ENCODE peak calls at places on chromosomes 6 and 20, in four cellular contexts. Z is HL-60, L is AG08396, B is NCI-H460. S is an unnamed sample.
A peak's percentile ranks its signal among the peaks of the same experiment; 100 is the strongest.

GRCh38 chr6:9593566-9593965 is 821.3 kb downstream of the TFAP2A start:
- DNase-seq in Z (no peak), L (no peak), B (no peak), S (no peak)

GRCh38 chr6:134217110-134217509 is 100.8 kb downstream of the SGK1 start:
- DNase-seq in Z (no peak), L (peak; percentile 55), B (no peak), S (no peak)

GRCh38 chr20:13546497-13547131 is 92.1 kb downstream of the TASP1 start:
- DNase-seq in Z (peak; percentile 53), L (peak; percentile 43), B (peak; percentile 69), S (peak; percentile 59)

GRCh38 chr6:47700051-47700450 is 1.7 kb downstream of the ADGRF4 start:
- DNase-seq in Z (no peak), L (peak; percentile 14), B (no peak), S (no peak)

GRCh38 chr6:15270402-15270801 is 24.5 kb downstream of the JARID2 start:
- DNase-seq in Z (no peak), L (no peak), B (no peak), S (no peak)

GRCh38 chr6:1771324-1771723 is 161.6 kb downstream of the FOXC1 start:
- DNase-seq in Z (no peak), L (no peak), B (no peak), S (no peak)

GRCh38 chr6:48113130-48113529 is 2.1 kb upstream of the PTCHD4 start:
- DNase-seq in Z (no peak), L (no peak), B (no peak), S (no peak)

GRCh38 chr6:16633465-16633864 is 127.8 kb downstream of the ATXN1 start:
- DNase-seq in Z (no peak), L (no peak), B (peak; percentile 8), S (no peak)

GRCh38 chr6:107129370-107129925 is 14.1 kb upstream of the BEND3 start:
- DNase-seq in Z (no peak), L (no peak), B (no peak), S (no peak)

GRCh38 chr20:38651154-38651553 is 49.5 kb downstream of the ARHGAP40 start:
- DNase-seq in Z (no peak), L (no peak), B (no peak), S (no peak)

GRCh38 chr6:137188855-137189254 is 15.4 kb upstream of the IL22RA2 start:
- DNase-seq in Z (no peak), L (no peak), B (no peak), S (no peak)

GRCh38 chr6:8240316-8240715 is 138.0 kb upstream of the EEF1E1 start:
- DNase-seq in Z (no peak), L (no peak), B (no peak), S (no peak)

GRCh38 chr20:61673152-61673551 is 392.5 kb downstream of the TAF4 start:
- DNase-seq in Z (no peak), L (no peak), B (no peak), S (no peak)

GRCh38 chr6:75275067-75275466 is 9.5 kb downstream of the TMEM30A start:
- DNase-seq in Z (no peak), L (peak; percentile 23), B (no peak), S (no peak)

GRCh38 chr20:60294627-60295026 is 336.4 kb downstream of the CDH26 start:
- DNase-seq in Z (no peak), L (no peak), B (no peak), S (no peak)

GRCh38 chr6:119273799-119274595 is 75.6 kb downstream of the MAN1A1 start:
- DNase-seq in Z (no peak), L (peak; percentile 23), B (no peak), S (no peak)

GRCh38 chr6:2827112-2827511 is 14.6 kb downstream of the SERPINB1 start:
- DNase-seq in Z (no peak), L (no peak), B (no peak), S (no peak)

GRCh38 chr20:33828326-33828834 is 17.2 kb downstream of the CHMP4B start:
- DNase-seq in Z (no peak), L (no peak), B (no peak), S (no peak)

GRCh38 chr20:44979090-44979621 is 12.8 kb downstream of the STK4 start:
- DNase-seq in Z (peak; percentile 91), L (peak; percentile 59), B (no peak), S (no peak)

GRCh38 chr20:41509801-41510200 is 108.4 kb downstream of the CHD6 start:
- DNase-seq in Z (no peak), L (peak; percentile 35), B (no peak), S (no peak)

GRCh38 chr6:41318648-41319565 is 16.5 kb upstream of the NCR2 start:
- DNase-seq in Z (peak; percentile 87), L (peak; percentile 85), B (peak; percentile 70), S (peak; percentile 94)

GRCh38 chr6:44498436-44498835 is 110.9 kb downstream of the CDC5L start:
- DNase-seq in Z (no peak), L (no peak), B (no peak), S (no peak)